ENCODE peak calls at places on chromosome 2, in five cellular contexts. One of them, this sample, is unnamed.

GRCh38 chr2:188369365-188369764 is 77.7 kb downstream of the GULP1 start:
- DNase-seq in stimulated activated CD4-positive, alpha-beta T cell treated with anti-CD3 and anti-CD28 coated beads, TNF-alpha, amount 100 ng/mL, for 1 hour: no peak
- DNase-seq in hepatocyte: peak
- DNase-seq in effector memory CD4-positive, alpha-beta T cell: no peak
- DNase-seq in sciatic nerve: no peak
- DNase-seq in this sample: peak

GRCh38 chr2:215537621-215538020 is 101.8 kb upstream of the FN1 start:
- DNase-seq in stimulated activated CD4-positive, alpha-beta T cell treated with anti-CD3 and anti-CD28 coated beads, TNF-alpha, amount 100 ng/mL, for 1 hour: no peak
- DNase-seq in hepatocyte: peak
- DNase-seq in effector memory CD4-positive, alpha-beta T cell: no peak
- DNase-seq in sciatic nerve: no peak
- DNase-seq in this sample: no peak

GRCh38 chr2:118857677-118858484 is 10.4 kb upstream of the EN1 start:
- DNase-seq in stimulated activated CD4-positive, alpha-beta T cell treated with anti-CD3 and anti-CD28 coated beads, TNF-alpha, amount 100 ng/mL, for 1 hour: no peak
- DNase-seq in hepatocyte: no peak
- DNase-seq in effector memory CD4-positive, alpha-beta T cell: no peak
- DNase-seq in sciatic nerve: no peak
- DNase-seq in this sample: no peak

GRCh38 chr2:101396352-101396717 is 9.0 kb upstream of the CREG2 start:
- DNase-seq in stimulated activated CD4-positive, alpha-beta T cell treated with anti-CD3 and anti-CD28 coated beads, TNF-alpha, amount 100 ng/mL, for 1 hour: no peak
- DNase-seq in hepatocyte: peak
- DNase-seq in effector memory CD4-positive, alpha-beta T cell: no peak
- DNase-seq in sciatic nerve: no peak
- DNase-seq in this sample: peak

GRCh38 chr2:148048475-148049221 is 27.8 kb downstream of the MBD5 start:
- DNase-seq in stimulated activated CD4-positive, alpha-beta T cell treated with anti-CD3 and anti-CD28 coated beads, TNF-alpha, amount 100 ng/mL, for 1 hour: no peak
- DNase-seq in hepatocyte: no peak
- DNase-seq in effector memory CD4-positive, alpha-beta T cell: no peak
- DNase-seq in sciatic nerve: no peak
- DNase-seq in this sample: no peak

GRCh38 chr2:201151127-201152074 is 31.5 kb upstream of the CASP10 start:
- DNase-seq in stimulated activated CD4-positive, alpha-beta T cell treated with anti-CD3 and anti-CD28 coated beads, TNF-alpha, amount 100 ng/mL, for 1 hour: no peak
- DNase-seq in hepatocyte: no peak
- DNase-seq in effector memory CD4-positive, alpha-beta T cell: no peak
- DNase-seq in sciatic nerve: no peak
- DNase-seq in this sample: peak

GRCh38 chr2:173400760-173401159 is 46.1 kb downstream of the CDCA7 start:
- DNase-seq in stimulated activated CD4-positive, alpha-beta T cell treated with anti-CD3 and anti-CD28 coated beads, TNF-alpha, amount 100 ng/mL, for 1 hour: no peak
- DNase-seq in hepatocyte: no peak
- DNase-seq in effector memory CD4-positive, alpha-beta T cell: no peak
- DNase-seq in sciatic nerve: no peak
- DNase-seq in this sample: no peak

GRCh38 chr2:181458881-181459280 is 1.7 kb downstream of the ITGA4 start:
- DNase-seq in stimulated activated CD4-positive, alpha-beta T cell treated with anti-CD3 and anti-CD28 coated beads, TNF-alpha, amount 100 ng/mL, for 1 hour: no peak
- DNase-seq in hepatocyte: no peak
- DNase-seq in effector memory CD4-positive, alpha-beta T cell: no peak
- DNase-seq in sciatic nerve: no peak
- DNase-seq in this sample: no peak

GRCh38 chr2:191410646-191411436 is 165.6 kb downstream of the MYO1B start:
- DNase-seq in stimulated activated CD4-positive, alpha-beta T cell treated with anti-CD3 and anti-CD28 coated beads, TNF-alpha, amount 100 ng/mL, for 1 hour: no peak
- DNase-seq in hepatocyte: no peak
- DNase-seq in effector memory CD4-positive, alpha-beta T cell: no peak
- DNase-seq in sciatic nerve: no peak
- DNase-seq in this sample: no peak

GRCh38 chr2:64751286-64752260 is 97.9 kb upstream of the SERTAD2 start:
- DNase-seq in stimulated activated CD4-positive, alpha-beta T cell treated with anti-CD3 and anti-CD28 coated beads, TNF-alpha, amount 100 ng/mL, for 1 hour: no peak
- DNase-seq in hepatocyte: peak
- DNase-seq in effector memory CD4-positive, alpha-beta T cell: no peak
- DNase-seq in sciatic nerve: peak
- DNase-seq in this sample: no peak

This sample was measured in HS-5.